ENCODE peak calls at places on chromosomes 4 and X, in five cellular contexts. L is K562, H is IMR-90, W is A549, N is GM12878. S is an unnamed sample.

GRCh38 chrX:65586491-65586890 is 51.9 kb upstream of the LAS1L start:
- DNase-seq in N (no peak), H (peak; percentile 55), L (no peak), W (no peak), S (no peak)

GRCh38 chr4:142913034-142913433 is 66.9 kb upstream of the INPP4B start:
- DNase-seq in L (no peak), N (no peak), H (no peak), W (no peak), S (no peak)

GRCh38 chrX:15744181-15744867 is 6.3 kb downstream of the CA5B start:
- DNase-seq in W (no peak), H (no peak), L (peak; percentile 31), N (no peak), S (no peak)

GRCh38 chr4:159191989-159192388 is 89.1 kb downstream of the RAPGEF2 start:
- DNase-seq in N (no peak), W (peak; percentile 40), H (peak; percentile 85), L (peak; percentile 73), S (no peak)

GRCh38 chr4:54322817-54323417 is 93.8 kb downstream of the PDGFRA start:
- DNase-seq in N (no peak), H (peak; percentile 59), W (peak; percentile 37), L (peak; percentile 78), S (peak; percentile 82)

GRCh38 chr4:39814403-39815185 is 116.7 kb downstream of the UBE2K start:
- DNase-seq in L (no peak), W (peak; percentile 28), H (peak; percentile 25), N (no peak), S (peak; percentile 24)

GRCh38 chrX:17859609-17860178 is 1.4 kb downstream of the RAI2 start:
- DNase-seq in L (no peak), H (no peak), N (no peak), W (no peak), S (peak; percentile 40)

GRCh38 chr4:73979407-73979806 is 2.4 kb downstream of the PF4 start:
- DNase-seq in W (no peak), N (no peak), H (no peak), L (no peak), S (no peak)

GRCh38 chr4:72974694-72975487 is 94.6 kb downstream of the COX18 start:
- DNase-seq in W (no peak), H (peak; percentile 56), N (no peak), L (peak; percentile 14), S (no peak)

GRCh38 chr4:188619456-188620149 is 480.4 kb downstream of the TRIML1 start:
- DNase-seq in L (no peak), H (no peak), N (no peak), W (no peak), S (no peak)

GRCh38 chr4:143559757-143560147 is 46.2 kb downstream of the SMARCA5 start:
- DNase-seq in W (no peak), H (no peak), L (no peak), N (no peak), S (peak; percentile 53)

GRCh38 chr4:168864831-168865541 is 145.1 kb downstream of the CBR4 start:
- DNase-seq in L (peak; percentile 3), H (peak; percentile 67), W (no peak), N (no peak), S (no peak)

GRCh38 chr4:100082852-100083251 is 107.4 kb downstream of the DDIT4L start:
- DNase-seq in L (no peak), W (no peak), N (no peak), H (no peak), S (no peak)

GRCh38 chr4:163591614-163592020 is 97.1 kb downstream of the TMA16 start:
- DNase-seq in W (no peak), L (no peak), N (peak; percentile 83), H (no peak), S (no peak)

GRCh38 chr4:144645102-144645469 is 870 bp upstream of the HHIP start:
- DNase-seq in H (no peak), W (no peak), L (no peak), N (no peak), S (peak; percentile 17)

GRCh38 chr4:14222630-14223029 is 595.1 kb upstream of the BOD1L1 start:
- DNase-seq in H (no peak), N (no peak), L (no peak), W (no peak), S (no peak)

GRCh38 chr4:177737387-177737965 is 295.2 kb upstream of the AGA start:
- DNase-seq in W (no peak), H (peak; percentile 30), N (no peak), L (no peak), S (no peak)

GRCh38 chr4:94918543-94918942 is 160.8 kb downstream of the BMPR1B start:
- DNase-seq in W (no peak), N (no peak), L (no peak), H (no peak), S (no peak)

GRCh38 chrX:103584606-103585005 is 709 bp upstream of the TCEAL4 start:
- DNase-seq in W (no peak), N (no peak), L (no peak), H (no peak), S (peak; percentile 19)

GRCh38 chr4:128793859-128794667 is 15.4 kb upstream of the JADE1 start:
- DNase-seq in H (peak; percentile 55), L (no peak), N (no peak), W (no peak), S (no peak)

GRCh38 chrX:585115-585808 is 45.3 kb upstream of the SHOX start:
- DNase-seq in L (no peak), N (no peak), W (no peak), H (no peak), S (no peak)

GRCh38 chrX:68196939-68197791 is 236.1 kb downstream of the OPHN1 start:
- DNase-seq in W (peak; percentile 40), H (peak; percentile 57), N (no peak), L (peak; percentile 63), S (peak; percentile 58)

GRCh38 chrX:41394293-41394692 is 52.9 kb upstream of the NYX start:
- DNase-seq in H (no peak), N (no peak), W (no peak), L (peak; percentile 6), S (no peak)

GRCh38 chr4:121876976-121877773 is 6.9 kb upstream of the BBS7 start:
- DNase-seq in L (no peak), W (no peak), H (peak; percentile 13), N (no peak), S (no peak)

GRCh38 chr4:65416875-65417274 is 253.4 kb downstream of the EPHA5 start:
- DNase-seq in W (no peak), N (no peak), L (no peak), H (no peak), S (no peak)

GRCh38 chr4:111854494-111855087 is 290.7 kb upstream of the FAM241A start:
- DNase-seq in N (no peak), W (peak; percentile 1), L (peak; percentile 21), H (peak; percentile 30), S (peak; percentile 5)

GRCh38 chr4:7774301-7775019 is 165.2 kb downstream of the AFAP1 start:
- DNase-seq in W (no peak), N (no peak), H (no peak), L (no peak), S (no peak)

GRCh38 chr4:122229857-122230256 is 77.7 kb downstream of the BLTP1 start:
- DNase-seq in N (no peak), W (no peak), H (no peak), L (no peak), S (no peak)

GRCh38 chr4:80732010-80732409 is 298.5 kb upstream of the BMP3 start:
- DNase-seq in W (no peak), H (peak; percentile 42), L (no peak), N (no peak), S (no peak)
- TF ChIP-seq RCOR1 in W (no peak), H (no peak), L (no peak), N (no peak), S (no peak)

GRCh38 chr4:108493596-108493931 is 126.8 kb upstream of the RPL34 start:
- DNase-seq in L (no peak), N (no peak), H (no peak), W (no peak), S (no peak)

GRCh38 chr4:108498925-108499324 is 121.5 kb upstream of the RPL34 start:
- DNase-seq in N (no peak), W (no peak), H (no peak), L (no peak), S (no peak)

DNA sequence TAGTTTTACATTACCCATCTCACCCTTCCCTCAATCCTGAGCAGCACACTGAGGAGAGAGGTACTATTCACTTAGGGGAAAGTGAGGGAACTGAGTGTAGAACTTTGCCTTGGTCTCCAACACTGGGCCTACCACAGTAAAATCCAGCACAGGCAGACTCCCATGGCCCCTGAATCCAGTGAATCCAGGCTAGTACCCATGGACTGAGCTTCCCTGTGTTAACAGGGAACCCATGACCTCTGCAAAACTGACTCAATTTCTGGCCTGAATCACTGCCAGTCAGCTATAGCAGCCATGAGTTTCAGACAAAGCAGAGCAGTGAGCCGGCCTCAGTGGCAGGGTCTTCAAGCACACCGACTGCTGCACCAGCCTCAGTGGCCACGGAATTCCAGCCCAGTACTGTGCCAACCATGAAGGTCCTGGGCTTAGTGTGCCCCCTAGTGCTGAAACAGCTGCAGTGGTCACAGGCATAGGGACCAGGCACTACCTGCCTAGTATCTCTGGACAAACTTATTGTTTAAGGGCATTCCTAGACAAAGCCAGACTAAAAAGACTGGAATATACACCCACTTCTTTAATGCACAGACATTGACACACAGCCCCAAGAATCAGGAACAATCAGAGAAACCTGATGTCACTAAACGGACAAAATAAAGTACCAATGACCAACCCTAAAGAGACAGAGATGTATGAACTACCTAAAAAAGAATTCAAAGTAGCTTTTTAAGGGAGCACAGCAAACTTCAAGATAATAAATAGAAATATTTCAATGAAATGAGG is 127.4 kb upstream of the RPL34 start:
- DNase-seq in W (no peak), N (no peak), H (peak; percentile 11), L (peak; percentile 34), S (peak; percentile 19)
- TF ChIP-seq RCOR1 in W (no peak), N (no peak), H (no peak), L (no peak), S (no peak)

GRCh38 chr4:19924761-19925160 is 326.9 kb upstream of the SLIT2 start:
- DNase-seq in L (no peak), N (no peak), W (no peak), H (peak; percentile 17), S (peak; percentile 4)
- TF ChIP-seq RCOR1 in L (no peak), N (no peak), W (no peak), H (no peak), S (no peak)

GRCh38 chr4:1379351-1379781 is 26.9 kb downstream of the NKX1-1 start:
- DNase-seq in H (no peak), L (no peak), N (no peak), W (no peak), S (no peak)

GRCh38 chr4:1381944-1382541 is 24.2 kb downstream of the NKX1-1 start:
- DNase-seq in N (no peak), L (no peak), W (no peak), H (no peak), S (no peak)

GRCh38 chr4:1379801-1380331 is 26.4 kb downstream of the NKX1-1 start:
- DNase-seq in H (no peak), L (no peak), W (no peak), N (no peak), S (no peak)

GRCh38 chr4:1380368-1381151 is 25.7 kb downstream of the NKX1-1 start:
- DNase-seq in N (no peak), H (no peak), L (no peak), W (no peak), S (no peak)

DNA sequence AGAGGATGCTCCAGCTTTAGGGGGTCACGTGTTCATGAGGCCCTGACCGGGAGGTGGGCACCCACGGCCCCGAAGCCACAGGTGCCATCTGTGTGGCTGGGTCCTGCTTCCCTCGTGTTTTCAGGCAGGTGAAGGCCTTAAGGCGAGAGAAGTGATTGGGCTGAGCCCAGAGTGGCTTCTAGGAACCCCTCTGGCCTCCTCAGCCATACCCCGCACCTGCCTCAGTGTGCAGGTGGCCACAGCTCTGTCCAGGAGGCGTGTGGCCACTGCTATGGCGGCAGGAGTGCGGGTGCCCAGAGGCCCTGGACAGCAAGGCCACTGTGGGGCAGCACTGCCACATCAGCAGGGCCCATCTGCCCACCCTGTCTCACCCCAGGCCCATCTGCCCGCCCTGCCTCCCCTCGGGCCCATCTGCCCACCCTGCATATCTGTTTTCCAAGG is 25.0 kb downstream of the NKX1-1 start:
- DNase-seq in L (no peak), W (no peak), H (no peak), N (no peak), S (no peak)
- TF ChIP-seq RCOR1 in L (no peak), W (no peak), H (no peak), N (no peak), S (no peak)